ENCODE peak calls at places on chromosomes 4 and X, in seven cellular contexts. One of them, this sample, is unnamed.

GRCh38 chrX:50648151-50648550 is 165.8 kb downstream of the SHROOM4 start:
- DNase-seq in CD4-positive, alpha-beta T cell: no peak
- DNase-seq in AG04450: no peak
- DNase-seq in effector memory CD8-positive, alpha-beta T cell: no peak
- DNase-seq in cardiac muscle cell: no peak
- DNase-seq in EL: no peak
- DNase-seq in T follicular helper cell: no peak
- DNase-seq in this sample: no peak

GRCh38 chrX:120840826-120841225 is 34.8 kb downstream of the CT47B1 start:
- DNase-seq in EL: peak
- DNase-seq in cardiac muscle cell: peak
- DNase-seq in CD4-positive, alpha-beta T cell: no peak
- DNase-seq in effector memory CD8-positive, alpha-beta T cell: no peak
- DNase-seq in AG04450: no peak
- DNase-seq in T follicular helper cell: no peak
- DNase-seq in this sample: no peak

GRCh38 chr4:99859618-99860017 is 34.6 kb downstream of the LAMTOR3 start:
- DNase-seq in T follicular helper cell: no peak
- DNase-seq in CD4-positive, alpha-beta T cell: no peak
- DNase-seq in cardiac muscle cell: no peak
- DNase-seq in EL: no peak
- DNase-seq in effector memory CD8-positive, alpha-beta T cell: no peak
- DNase-seq in AG04450: no peak
- DNase-seq in this sample: no peak

GRCh38 chr4:36281384-36282106 is at the start of gene DTHD1:
- DNase-seq in CD4-positive, alpha-beta T cell: no peak
- DNase-seq in EL: no peak
- DNase-seq in AG04450: no peak
- DNase-seq in effector memory CD8-positive, alpha-beta T cell: peak
- DNase-seq in T follicular helper cell: no peak
- DNase-seq in cardiac muscle cell: no peak
- DNase-seq in this sample: peak

GRCh38 chr4:101123231-101123630 is 224.1 kb downstream of the PPP3CA start:
- DNase-seq in EL: no peak
- DNase-seq in cardiac muscle cell: no peak
- DNase-seq in effector memory CD8-positive, alpha-beta T cell: no peak
- DNase-seq in AG04450: no peak
- DNase-seq in CD4-positive, alpha-beta T cell: no peak
- DNase-seq in T follicular helper cell: no peak
- DNase-seq in this sample: no peak

GRCh38 chrX:46727445-46727844 is 31.5 kb downstream of the SLC9A7 start:
- DNase-seq in T follicular helper cell: no peak
- DNase-seq in CD4-positive, alpha-beta T cell: no peak
- DNase-seq in EL: no peak
- DNase-seq in effector memory CD8-positive, alpha-beta T cell: no peak
- DNase-seq in AG04450: no peak
- DNase-seq in cardiac muscle cell: peak
- DNase-seq in this sample: peak

GRCh38 chrX:131816551-131817136 is 206.5 kb upstream of the STK26 start:
- DNase-seq in CD4-positive, alpha-beta T cell: peak
- DNase-seq in AG04450: no peak
- DNase-seq in T follicular helper cell: peak
- DNase-seq in effector memory CD8-positive, alpha-beta T cell: peak
- DNase-seq in cardiac muscle cell: no peak
- DNase-seq in EL: peak
- DNase-seq in this sample: peak

GRCh38 chr4:3514806-3515421 is 17.3 kb downstream of the LRPAP1 start:
- DNase-seq in EL: no peak
- DNase-seq in T follicular helper cell: no peak
- DNase-seq in cardiac muscle cell: no peak
- DNase-seq in CD4-positive, alpha-beta T cell: no peak
- DNase-seq in effector memory CD8-positive, alpha-beta T cell: no peak
- DNase-seq in AG04450: no peak
- DNase-seq in this sample: no peak

GRCh38 chrX:323721-324628 is 5.4 kb upstream of the GTPBP6 start:
- DNase-seq in EL: no peak
- DNase-seq in effector memory CD8-positive, alpha-beta T cell: no peak
- DNase-seq in cardiac muscle cell: peak
- DNase-seq in CD4-positive, alpha-beta T cell: no peak
- DNase-seq in T follicular helper cell: peak
- DNase-seq in AG04450: peak
- DNase-seq in this sample: peak

GRCh38 chrX:138037548-138037947 is 471.6 kb downstream of the ZIC3 start:
- DNase-seq in EL: no peak
- DNase-seq in AG04450: no peak
- DNase-seq in CD4-positive, alpha-beta T cell: no peak
- DNase-seq in cardiac muscle cell: no peak
- DNase-seq in effector memory CD8-positive, alpha-beta T cell: no peak
- DNase-seq in T follicular helper cell: no peak
- DNase-seq in this sample: no peak

GRCh38 chr4:151854731-151855130 is 93.9 kb upstream of the GATB start:
- DNase-seq in EL: peak
- DNase-seq in effector memory CD8-positive, alpha-beta T cell: no peak
- DNase-seq in AG04450: peak
- DNase-seq in CD4-positive, alpha-beta T cell: no peak
- DNase-seq in T follicular helper cell: no peak
- DNase-seq in cardiac muscle cell: no peak
- DNase-seq in this sample: peak

GRCh38 chr4:168832746-168833575 is 177.1 kb downstream of the CBR4 start:
- DNase-seq in EL: peak
- DNase-seq in effector memory CD8-positive, alpha-beta T cell: no peak
- DNase-seq in CD4-positive, alpha-beta T cell: no peak
- DNase-seq in T follicular helper cell: no peak
- DNase-seq in AG04450: no peak
- DNase-seq in cardiac muscle cell: no peak
- DNase-seq in this sample: no peak

GRCh38 chr4:109162759-109163158 is 139.7 kb downstream of the COL25A1 start:
- DNase-seq in effector memory CD8-positive, alpha-beta T cell: no peak
- DNase-seq in T follicular helper cell: no peak
- DNase-seq in cardiac muscle cell: no peak
- DNase-seq in EL: no peak
- DNase-seq in CD4-positive, alpha-beta T cell: no peak
- DNase-seq in AG04450: no peak
- DNase-seq in this sample: no peak

GRCh38 chr4:19380600-19380999 is 871.1 kb upstream of the SLIT2 start:
- DNase-seq in EL: peak
- DNase-seq in CD4-positive, alpha-beta T cell: no peak
- DNase-seq in cardiac muscle cell: no peak
- DNase-seq in effector memory CD8-positive, alpha-beta T cell: no peak
- DNase-seq in AG04450: no peak
- DNase-seq in T follicular helper cell: no peak
- DNase-seq in this sample: peak

GRCh38 chr4:3387943-3388348 is 53.8 kb upstream of the HGFAC start:
- DNase-seq in CD4-positive, alpha-beta T cell: no peak
- DNase-seq in T follicular helper cell: no peak
- DNase-seq in EL: peak
- DNase-seq in cardiac muscle cell: peak
- DNase-seq in AG04450: no peak
- DNase-seq in effector memory CD8-positive, alpha-beta T cell: no peak
- DNase-seq in this sample: peak

GRCh38 chr4:90028460-90028859 is 98.7 kb upstream of the CCSER1 start:
- DNase-seq in CD4-positive, alpha-beta T cell: no peak
- DNase-seq in T follicular helper cell: no peak
- DNase-seq in AG04450: no peak
- DNase-seq in cardiac muscle cell: no peak
- DNase-seq in effector memory CD8-positive, alpha-beta T cell: no peak
- DNase-seq in EL: no peak
- DNase-seq in this sample: no peak

GRCh38 chr4:84238247-84239090 is 260.6 kb downstream of the NKX6-1 start:
- DNase-seq in effector memory CD8-positive, alpha-beta T cell: no peak
- DNase-seq in AG04450: no peak
- DNase-seq in EL: peak
- DNase-seq in T follicular helper cell: no peak
- DNase-seq in cardiac muscle cell: peak
- DNase-seq in CD4-positive, alpha-beta T cell: no peak
- DNase-seq in this sample: peak

GRCh38 chr4:1512738-1513660 is 106.8 kb upstream of the NKX1-1 start:
- DNase-seq in EL: peak
- DNase-seq in T follicular helper cell: peak
- DNase-seq in cardiac muscle cell: peak
- DNase-seq in AG04450: no peak
- DNase-seq in CD4-positive, alpha-beta T cell: peak
- DNase-seq in effector memory CD8-positive, alpha-beta T cell: peak
- DNase-seq in this sample: no peak

GRCh38 chr4:146976145-146976544 is 30.5 kb upstream of the TTC29 start:
- DNase-seq in CD4-positive, alpha-beta T cell: no peak
- DNase-seq in T follicular helper cell: no peak
- DNase-seq in effector memory CD8-positive, alpha-beta T cell: no peak
- DNase-seq in AG04450: no peak
- DNase-seq in EL: no peak
- DNase-seq in cardiac muscle cell: no peak
- DNase-seq in this sample: no peak

GRCh38 chrX:65871671-65872311 is 168.1 kb downstream of the VSIG4 start:
- DNase-seq in T follicular helper cell: no peak
- DNase-seq in AG04450: no peak
- DNase-seq in EL: no peak
- DNase-seq in cardiac muscle cell: peak
- DNase-seq in CD4-positive, alpha-beta T cell: no peak
- DNase-seq in effector memory CD8-positive, alpha-beta T cell: no peak
- DNase-seq in this sample: no peak

GRCh38 chr4:110454456-110454855 is 21.5 kb upstream of the ENPEP start:
- DNase-seq in EL: no peak
- DNase-seq in T follicular helper cell: no peak
- DNase-seq in CD4-positive, alpha-beta T cell: no peak
- DNase-seq in AG04450: no peak
- DNase-seq in cardiac muscle cell: no peak
- DNase-seq in effector memory CD8-positive, alpha-beta T cell: no peak
- DNase-seq in this sample: no peak

GRCh38 chr4:180828455-180829018 is 1414.7 kb upstream of the TENM3 start:
- DNase-seq in CD4-positive, alpha-beta T cell: no peak
- DNase-seq in EL: peak
- DNase-seq in T follicular helper cell: no peak
- DNase-seq in AG04450: peak
- DNase-seq in effector memory CD8-positive, alpha-beta T cell: no peak
- DNase-seq in cardiac muscle cell: peak
- DNase-seq in this sample: peak

GRCh38 chr4:7811536-7812190 is 128.0 kb downstream of the AFAP1 start:
- DNase-seq in effector memory CD8-positive, alpha-beta T cell: no peak
- DNase-seq in cardiac muscle cell: peak
- DNase-seq in CD4-positive, alpha-beta T cell: no peak
- DNase-seq in AG04450: peak
- DNase-seq in T follicular helper cell: no peak
- DNase-seq in EL: no peak
- DNase-seq in this sample: peak

GRCh38 chr4:80226091-80226490 is 28.8 kb downstream of the PRDM8 start:
- DNase-seq in AG04450: no peak
- DNase-seq in effector memory CD8-positive, alpha-beta T cell: no peak
- DNase-seq in EL: no peak
- DNase-seq in CD4-positive, alpha-beta T cell: no peak
- DNase-seq in cardiac muscle cell: peak
- DNase-seq in T follicular helper cell: no peak
- DNase-seq in this sample: peak

GRCh38 chr4:168659971-168660465 is 163.2 kb downstream of the PALLD start:
- DNase-seq in AG04450: no peak
- DNase-seq in EL: no peak
- DNase-seq in cardiac muscle cell: no peak
- DNase-seq in CD4-positive, alpha-beta T cell: no peak
- DNase-seq in effector memory CD8-positive, alpha-beta T cell: no peak
- DNase-seq in T follicular helper cell: no peak
- DNase-seq in this sample: no peak

GRCh38 chrX:135923353-135923752 is 29.8 kb downstream of the SAGE1 start:
- DNase-seq in EL: no peak
- DNase-seq in AG04450: no peak
- DNase-seq in T follicular helper cell: no peak
- DNase-seq in cardiac muscle cell: no peak
- DNase-seq in CD4-positive, alpha-beta T cell: no peak
- DNase-seq in effector memory CD8-positive, alpha-beta T cell: no peak
- DNase-seq in this sample: no peak

GRCh38 chr4:75248770-75249467 is 265.3 kb downstream of the RCHY1 start:
- DNase-seq in T follicular helper cell: no peak
- DNase-seq in effector memory CD8-positive, alpha-beta T cell: no peak
- DNase-seq in AG04450: no peak
- DNase-seq in CD4-positive, alpha-beta T cell: no peak
- DNase-seq in EL: no peak
- DNase-seq in cardiac muscle cell: peak
- DNase-seq in this sample: no peak

GRCh38 chr4:66639361-66639760 is 905.9 kb downstream of the CENPC start:
- DNase-seq in T follicular helper cell: no peak
- DNase-seq in AG04450: no peak
- DNase-seq in cardiac muscle cell: peak
- DNase-seq in EL: peak
- DNase-seq in CD4-positive, alpha-beta T cell: no peak
- DNase-seq in effector memory CD8-positive, alpha-beta T cell: no peak
- DNase-seq in this sample: peak

GRCh38 chr4:33625762-33626161 is 2618.6 kb downstream of the ARAP2 start:
- DNase-seq in EL: peak
- DNase-seq in effector memory CD8-positive, alpha-beta T cell: no peak
- DNase-seq in AG04450: no peak
- DNase-seq in CD4-positive, alpha-beta T cell: no peak
- DNase-seq in T follicular helper cell: no peak
- DNase-seq in cardiac muscle cell: peak
- DNase-seq in this sample: peak

GRCh38 chr4:76987153-76987562 is 37.6 kb downstream of the SEPTIN11 start:
- DNase-seq in cardiac muscle cell: peak
- DNase-seq in EL: peak
- DNase-seq in CD4-positive, alpha-beta T cell: no peak
- DNase-seq in T follicular helper cell: no peak
- DNase-seq in effector memory CD8-positive, alpha-beta T cell: no peak
- DNase-seq in AG04450: peak
- DNase-seq in this sample: peak

GRCh38 chrX:9071031-9071650 is 37.2 kb upstream of the FAM9B start:
- DNase-seq in cardiac muscle cell: no peak
- DNase-seq in CD4-positive, alpha-beta T cell: no peak
- DNase-seq in EL: peak
- DNase-seq in effector memory CD8-positive, alpha-beta T cell: no peak
- DNase-seq in T follicular helper cell: no peak
- DNase-seq in AG04450: no peak
- DNase-seq in this sample: no peak

GRCh38 chr4:117370944-117371665 is 285.7 kb upstream of the TRAM1L1 start:
- DNase-seq in CD4-positive, alpha-beta T cell: no peak
- DNase-seq in cardiac muscle cell: no peak
- DNase-seq in T follicular helper cell: no peak
- DNase-seq in AG04450: no peak
- DNase-seq in EL: no peak
- DNase-seq in effector memory CD8-positive, alpha-beta T cell: no peak
- DNase-seq in this sample: no peak

GRCh38 chr4:173834151-173834550 is 304.1 kb upstream of the HAND2 start:
- DNase-seq in CD4-positive, alpha-beta T cell: no peak
- DNase-seq in T follicular helper cell: no peak
- DNase-seq in cardiac muscle cell: peak
- DNase-seq in effector memory CD8-positive, alpha-beta T cell: no peak
- DNase-seq in AG04450: no peak
- DNase-seq in EL: no peak
- DNase-seq in this sample: peak

GRCh38 chr4:6706173-6706572 is 3.5 kb downstream of the MRFAP1L1 start:
- DNase-seq in cardiac muscle cell: no peak
- DNase-seq in effector memory CD8-positive, alpha-beta T cell: no peak
- DNase-seq in T follicular helper cell: no peak
- DNase-seq in EL: no peak
- DNase-seq in AG04450: no peak
- DNase-seq in CD4-positive, alpha-beta T cell: no peak
- DNase-seq in this sample: no peak

GRCh38 chr4:184163813-184164212 is 53.9 kb downstream of the ENPP6 start:
- DNase-seq in EL: peak
- DNase-seq in cardiac muscle cell: peak
- DNase-seq in T follicular helper cell: no peak
- DNase-seq in CD4-positive, alpha-beta T cell: no peak
- DNase-seq in AG04450: no peak
- DNase-seq in effector memory CD8-positive, alpha-beta T cell: no peak
- DNase-seq in this sample: peak

GRCh38 chrX:133045986-133046385 is 50.9 kb downstream of the USP26 start:
- DNase-seq in cardiac muscle cell: no peak
- DNase-seq in EL: no peak
- DNase-seq in T follicular helper cell: no peak
- DNase-seq in effector memory CD8-positive, alpha-beta T cell: no peak
- DNase-seq in AG04450: no peak
- DNase-seq in CD4-positive, alpha-beta T cell: no peak
- DNase-seq in this sample: peak

This sample was measured in fibroblast of lung.